ENCODE peak calls at places on chromosomes 2 and 18, in four cellular contexts. One of them, this sample, is unnamed.

GRCh38 chr2:177667626-177668025 is 275.1 kb downstream of the AGPS start:
- DNase-seq in H1: no peak
- DNase-seq in GM12878: no peak
- DNase-seq in HepG2: no peak
- DNase-seq in this sample: no peak

GRCh38 chr2:102540882-102541281 is 67.9 kb downstream of the SLC9A4 start:
- DNase-seq in GM12878: no peak
- DNase-seq in H1: no peak
- DNase-seq in HepG2: no peak
- DNase-seq in this sample: no peak

GRCh38 chr2:224952942-224953657 is 89.2 kb downstream of the DOCK10 start:
- DNase-seq in H1: no peak
- DNase-seq in GM12878: no peak
- DNase-seq in HepG2: no peak
- DNase-seq in this sample: no peak

GRCh38 chr18:76805221-76805620 is 17.1 kb upstream of the ZNF236 start:
- DNase-seq in HepG2: peak; percentile 38
- DNase-seq in GM12878: no peak
- DNase-seq in H1: no peak
- DNase-seq in this sample: no peak

GRCh38 chr2:11128258-11128951 is 26.9 kb upstream of the SLC66A3 start:
- DNase-seq in HepG2: no peak
- DNase-seq in H1: no peak
- DNase-seq in GM12878: no peak
- DNase-seq in this sample: no peak

GRCh38 chr2:46351388-46352141 is 54.4 kb downstream of the EPAS1 start:
- DNase-seq in GM12878: no peak
- DNase-seq in H1: no peak
- DNase-seq in HepG2: no peak
- DNase-seq in this sample: no peak

GRCh38 chr2:71614976-71615768 is 161.8 kb downstream of the DYSF start:
- DNase-seq in HepG2: peak; percentile 18
- DNase-seq in H1: no peak
- DNase-seq in GM12878: no peak
- DNase-seq in this sample: no peak

GRCh38 chr2:231800493-231801091 is 14.3 kb downstream of the COPS7B start:
- DNase-seq in GM12878: no peak
- DNase-seq in HepG2: peak; percentile 55
- DNase-seq in H1: no peak
- DNase-seq in this sample: peak; percentile 43

GRCh38 chr2:237429761-237430160 is 15.8 kb upstream of the COL6A3 start:
- DNase-seq in HepG2: no peak
- DNase-seq in H1: no peak
- DNase-seq in GM12878: no peak
- DNase-seq in this sample: no peak

GRCh38 chr2:68739261-68740183 is 4.9 kb downstream of the ARHGAP25 start:
- DNase-seq in H1: no peak
- DNase-seq in HepG2: no peak
- DNase-seq in GM12878: no peak
- DNase-seq in this sample: no peak

GRCh38 chr18:56278643-56279042 is 359.7 kb downstream of the TXNL1 start:
- DNase-seq in GM12878: no peak
- DNase-seq in H1: no peak
- DNase-seq in HepG2: no peak
- DNase-seq in this sample: no peak

GRCh38 chr18:3592864-3593263 is 142.9 kb downstream of the TGIF1 start:
- DNase-seq in HepG2: no peak
- DNase-seq in GM12878: no peak
- DNase-seq in H1: no peak
- DNase-seq in this sample: no peak

GRCh38 chr2:239602290-239603282 is 201.8 kb upstream of the HDAC4 start:
- DNase-seq in GM12878: no peak
- DNase-seq in H1: no peak
- DNase-seq in HepG2: no peak
- DNase-seq in this sample: no peak

GRCh38 chr18:69444221-69444620 is 43.5 kb downstream of the DOK6 start:
- DNase-seq in H1: no peak
- DNase-seq in GM12878: no peak
- DNase-seq in HepG2: no peak
- DNase-seq in this sample: no peak

GRCh38 chr2:11156396-11157075 is 1.3 kb downstream of the SLC66A3 start:
- DNase-seq in HepG2: no peak
- DNase-seq in GM12878: no peak
- DNase-seq in H1: no peak
- DNase-seq in this sample: no peak

GRCh38 chr2:75772908-75773630 is 62.4 kb upstream of the GCFC2 start:
- DNase-seq in H1: peak; percentile 19
- DNase-seq in HepG2: no peak
- DNase-seq in GM12878: no peak
- DNase-seq in this sample: peak; percentile 58

GRCh38 chr2:109527079-109527478 is 86.7 kb downstream of the SEPTIN10 start:
- DNase-seq in HepG2: no peak
- DNase-seq in H1: no peak
- DNase-seq in GM12878: no peak
- DNase-seq in this sample: no peak

GRCh38 chr2:133241231-133241575 is 327.1 kb downstream of the NCKAP5 start:
- DNase-seq in GM12878: no peak
- DNase-seq in HepG2: no peak
- DNase-seq in H1: no peak
- DNase-seq in this sample: no peak

GRCh38 chr2:101889460-101890098 is 102.2 kb upstream of the IL1R2 start:
- DNase-seq in HepG2: no peak
- DNase-seq in GM12878: no peak
- DNase-seq in H1: no peak
- DNase-seq in this sample: no peak

GRCh38 chr2:69168950-69169695 is 156.1 kb downstream of the ANTXR1 start:
- DNase-seq in HepG2: no peak
- DNase-seq in GM12878: no peak
- DNase-seq in H1: no peak
- DNase-seq in this sample: no peak

GRCh38 chr2:240810199-240810598 is 9.8 kb downstream of the KIF1A start:
- DNase-seq in GM12878: no peak
- DNase-seq in H1: no peak
- DNase-seq in HepG2: peak; percentile 24
- DNase-seq in this sample: no peak

GRCh38 chr2:43298496-43298895 is 72.1 kb upstream of the ZFP36L2 start:
- DNase-seq in HepG2: peak; percentile 31
- DNase-seq in GM12878: no peak
- DNase-seq in H1: no peak
- DNase-seq in this sample: no peak

GRCh38 chr2:201116115-201116958 is at the start of gene CFLAR:
- DNase-seq in HepG2: peak; percentile 94
- DNase-seq in GM12878: no peak
- DNase-seq in H1: no peak
- DNase-seq in this sample: no peak

GRCh38 chr18:13653746-13654455 is 72.5 kb downstream of the FAM210A start:
- DNase-seq in H1: no peak
- DNase-seq in HepG2: no peak
- DNase-seq in GM12878: no peak
- DNase-seq in this sample: no peak

GRCh38 chr2:239721991-239722759 is 303.0 kb downstream of the NDUFA10 start:
- DNase-seq in GM12878: no peak
- DNase-seq in HepG2: no peak
- DNase-seq in H1: no peak
- DNase-seq in this sample: no peak

GRCh38 chr18:48635806-48636205 is 97.0 kb downstream of the CTIF start:
- DNase-seq in HepG2: no peak
- DNase-seq in H1: no peak
- DNase-seq in GM12878: no peak
- DNase-seq in this sample: no peak

GRCh38 chr2:120631719-120632118 is 103.9 kb upstream of the GLI2 start:
- DNase-seq in GM12878: no peak
- DNase-seq in HepG2: no peak
- DNase-seq in H1: no peak
- DNase-seq in this sample: no peak

GRCh38 chr2:10536569-10537133 is 88.5 kb upstream of the ODC1 start:
- DNase-seq in H1: no peak
- DNase-seq in GM12878: no peak
- DNase-seq in HepG2: no peak
- DNase-seq in this sample: no peak

GRCh38 chr2:175690113-175690716 is 311.9 kb downstream of the LNPK start:
- DNase-seq in GM12878: peak; percentile 4
- DNase-seq in HepG2: peak; percentile 72
- DNase-seq in H1: peak; percentile 15
- DNase-seq in this sample: peak; percentile 69

GRCh38 chr2:128808462-128809255 is 490.0 kb upstream of the HS6ST1 start:
- DNase-seq in HepG2: no peak
- DNase-seq in GM12878: no peak
- DNase-seq in H1: no peak
- DNase-seq in this sample: no peak

GRCh38 chr18:59220784-59221765 is 1.1 kb downstream of the GRP start:
- DNase-seq in GM12878: no peak
- DNase-seq in H1: no peak
- DNase-seq in HepG2: no peak
- DNase-seq in this sample: no peak

GRCh38 chr2:20106746-20107145 is 55.3 kb upstream of the LAPTM4A start:
- DNase-seq in H1: peak; percentile 21
- DNase-seq in GM12878: no peak
- DNase-seq in HepG2: no peak
- DNase-seq in this sample: no peak

GRCh38 chr2:128228894-128229293 is 89.8 kb downstream of the HS6ST1 start:
- DNase-seq in GM12878: no peak
- DNase-seq in H1: no peak
- DNase-seq in HepG2: peak; percentile 49
- DNase-seq in this sample: no peak

GRCh38 chr2:133171396-133172004 is 396.8 kb downstream of the NCKAP5 start:
- DNase-seq in H1: no peak
- DNase-seq in HepG2: peak; percentile 58
- DNase-seq in GM12878: peak; percentile 3
- DNase-seq in this sample: peak; percentile 67

GRCh38 chr2:227515742-227516141 is 43.8 kb downstream of the AGFG1 start:
- DNase-seq in GM12878: no peak
- DNase-seq in HepG2: no peak
- DNase-seq in H1: no peak
- DNase-seq in this sample: no peak
- H3K4me1 ChIP-seq in GM12878: peaks cover 28% of the 10 kb centered on the region
- H3K4me1 ChIP-seq in HepG2: peaks cover 18% of the 10 kb centered on the region
- H3K4me1 ChIP-seq in H1: peaks cover 5% of the 10 kb centered on the region
- H3K4me1 ChIP-seq in this sample: no peaks in the 10 kb centered on the region

GRCh38 chr2:105744091-105744908 is 412 bp upstream of the NCK2 start:
- DNase-seq in GM12878: no peak
- DNase-seq in H1: no peak
- DNase-seq in HepG2: peak; percentile 19
- DNase-seq in this sample: no peak
- TF ChIP-seq SUZ12 in GM12878: no peak
- TF ChIP-seq SUZ12 in H1: no peak
- TF ChIP-seq SUZ12 in HepG2: no peak
- TF ChIP-seq SUZ12 in this sample: no peak

DNA sequence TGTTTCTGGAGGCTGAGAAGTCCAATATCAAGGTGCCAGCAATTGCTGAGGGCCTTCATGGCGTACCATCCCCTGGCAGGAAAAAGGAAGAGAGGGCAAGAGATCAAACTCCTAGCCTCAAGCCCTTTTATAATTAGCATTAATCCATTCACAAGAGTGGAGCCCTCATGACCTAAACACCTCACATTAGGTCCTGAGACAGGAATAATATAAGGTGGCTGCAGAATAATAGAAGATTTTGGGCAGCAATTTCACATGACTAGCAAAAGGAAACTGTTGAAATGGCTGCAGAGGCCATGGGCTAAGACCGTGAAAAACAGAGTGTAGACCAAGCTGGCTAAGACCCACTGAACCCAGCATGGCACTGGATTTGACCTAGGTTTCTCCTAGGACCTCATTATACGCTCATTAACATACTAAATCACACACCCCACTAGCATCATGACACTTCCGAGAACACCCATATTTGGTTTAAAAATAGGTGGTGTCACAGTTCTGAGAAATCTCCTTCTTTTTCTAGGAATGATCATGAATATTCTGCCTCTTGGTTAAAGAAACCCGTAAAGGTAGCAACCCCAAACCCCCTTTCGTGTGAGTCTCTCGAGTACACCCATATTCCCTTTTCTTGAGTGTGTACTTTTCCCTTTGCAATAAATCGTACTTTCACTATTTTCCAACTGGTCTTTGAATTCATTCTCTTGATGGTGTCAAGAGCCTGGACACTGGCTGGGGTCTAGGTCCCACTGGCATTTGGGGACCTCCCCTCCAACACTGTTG is 3.1 kb upstream of the MYCN start:
- DNase-seq in HepG2: no peak
- DNase-seq in H1: no peak
- DNase-seq in GM12878: no peak
- DNase-seq in this sample: no peak
- H3K27me3 ChIP-seq in HepG2: peaks cover 17% of the 10 kb centered on the region
- H3K27me3 ChIP-seq in H1: no peaks in the 10 kb centered on the region
- H3K27me3 ChIP-seq in GM12878: peaks cover 5% of the 10 kb centered on the region
- H3K27me3 ChIP-seq in this sample: no peaks in the 10 kb centered on the region

DNA sequence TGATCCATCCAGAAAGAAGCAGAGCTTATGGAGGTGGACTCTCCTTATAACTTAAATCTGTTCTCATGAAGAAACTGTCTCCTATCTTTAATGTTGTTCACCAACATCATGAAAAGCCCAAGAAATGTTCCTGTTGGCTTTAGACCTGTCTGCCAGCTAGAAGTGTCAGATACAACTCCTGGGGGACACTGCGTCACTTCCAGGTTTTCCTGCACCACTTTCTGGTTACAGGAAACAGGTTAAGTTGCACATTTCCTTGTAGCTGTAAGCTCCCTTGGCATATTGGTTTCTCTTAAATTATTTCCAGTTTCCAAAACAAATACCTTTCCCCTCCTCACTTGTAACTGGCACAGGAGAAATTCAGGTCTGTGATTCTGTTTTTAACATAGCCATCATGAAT is 2.9 kb downstream of the CEP68 start:
- DNase-seq in HepG2: no peak
- DNase-seq in GM12878: no peak
- DNase-seq in H1: no peak
- DNase-seq in this sample: no peak
- H3K4me1 ChIP-seq in HepG2: peaks cover 85% of the 10 kb centered on the region
- H3K4me1 ChIP-seq in GM12878: peaks cover 23% of the 10 kb centered on the region
- H3K4me1 ChIP-seq in H1: peaks cover 5% of the 10 kb centered on the region
- H3K4me1 ChIP-seq in this sample: peaks cover 2% of the 10 kb centered on the region

DNA sequence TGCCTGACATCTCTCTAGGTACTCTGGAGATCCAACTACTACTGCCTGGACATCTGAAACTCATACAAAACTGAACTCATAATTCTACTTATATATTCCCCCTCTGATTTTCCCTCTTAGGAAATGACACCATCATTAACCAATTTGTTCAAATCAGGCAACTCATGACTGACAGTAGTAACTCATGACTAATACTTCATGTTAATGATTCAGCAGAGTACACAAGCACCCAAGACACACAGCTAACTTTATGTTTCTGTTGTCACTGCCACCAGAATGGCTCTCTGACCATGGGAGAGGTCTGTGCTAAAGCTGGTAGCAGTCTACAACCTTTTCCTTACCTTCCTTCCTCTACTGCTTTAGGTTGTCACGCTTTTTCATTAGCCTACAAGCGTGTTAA is 91.1 kb downstream of the ITSN2 start:
- DNase-seq in GM12878: no peak
- DNase-seq in H1: no peak
- DNase-seq in HepG2: peak; percentile 47
- DNase-seq in this sample: no peak
- TF ChIP-seq SUZ12 in GM12878: no peak
- TF ChIP-seq SUZ12 in H1: no peak
- TF ChIP-seq SUZ12 in HepG2: no peak
- TF ChIP-seq SUZ12 in this sample: no peak

This sample was measured in NT2/D1.